ENCODE peak calls at places on chromosomes 5 and 9, in seven cellular contexts. Q is endothelial cell of umbilical vein; P is lung; L is psoas muscle; C is GM23248; A is CD4-positive, CD25-positive, alpha-beta regulatory T cell; T is adrenal gland. D is an unnamed sample. For H3K36me3, the result is how much of the 10 kb centered on the place peaks cover.

GRCh38 chr5:179255527-179256228 is 89.6 kb downstream of the ADAMTS2 start:
- DNase-seq in T (no peak), L (no peak), Q (no peak), P (no peak), C (no peak), A (no peak), D (peak)

GRCh38 chr5:73901455-73901854 is 275.5 kb downstream of the ARHGEF28 start:
- DNase-seq in Q (no peak), L (no peak), T (no peak), C (no peak), P (no peak), A (no peak), D (peak)

GRCh38 chr5:53173083-53173482 is 63.5 kb upstream of the MOCS2 start:
- DNase-seq in P (no peak), Q (no peak), T (no peak), C (peak), A (no peak), L (no peak), D (peak)

GRCh38 chr9:268616-269015 is 54.0 kb downstream of the DOCK8 start:
- DNase-seq in A (no peak), P (no peak), T (no peak), L (no peak), C (no peak), Q (no peak), D (no peak)

GRCh38 chr5:43569236-43569635 is 12.4 kb upstream of the PAIP1 start:
- DNase-seq in A (no peak), L (no peak), T (no peak), P (no peak), Q (no peak), C (no peak), D (no peak)

GRCh38 chr9:88776717-88777497 is 214.4 kb upstream of the S1PR3 start:
- DNase-seq in P (no peak), L (no peak), T (no peak), C (peak), Q (peak), A (no peak), D (no peak)

GRCh38 chr5:108046955-108047670 is 334.8 kb downstream of the FBXL17 start:
- DNase-seq in T (no peak), C (no peak), A (no peak), P (no peak), L (no peak), Q (no peak), D (no peak)

GRCh38 chr5:139141841-139142240 is 56.3 kb downstream of the SIL1 start:
- DNase-seq in T (peak), C (peak), Q (peak), P (peak), A (no peak), L (peak), D (peak)

GRCh38 chr9:12640021-12640587 is 53.1 kb upstream of the TYRP1 start:
- DNase-seq in T (no peak), C (peak), L (no peak), A (no peak), P (no peak), Q (peak), D (no peak)

DNA sequence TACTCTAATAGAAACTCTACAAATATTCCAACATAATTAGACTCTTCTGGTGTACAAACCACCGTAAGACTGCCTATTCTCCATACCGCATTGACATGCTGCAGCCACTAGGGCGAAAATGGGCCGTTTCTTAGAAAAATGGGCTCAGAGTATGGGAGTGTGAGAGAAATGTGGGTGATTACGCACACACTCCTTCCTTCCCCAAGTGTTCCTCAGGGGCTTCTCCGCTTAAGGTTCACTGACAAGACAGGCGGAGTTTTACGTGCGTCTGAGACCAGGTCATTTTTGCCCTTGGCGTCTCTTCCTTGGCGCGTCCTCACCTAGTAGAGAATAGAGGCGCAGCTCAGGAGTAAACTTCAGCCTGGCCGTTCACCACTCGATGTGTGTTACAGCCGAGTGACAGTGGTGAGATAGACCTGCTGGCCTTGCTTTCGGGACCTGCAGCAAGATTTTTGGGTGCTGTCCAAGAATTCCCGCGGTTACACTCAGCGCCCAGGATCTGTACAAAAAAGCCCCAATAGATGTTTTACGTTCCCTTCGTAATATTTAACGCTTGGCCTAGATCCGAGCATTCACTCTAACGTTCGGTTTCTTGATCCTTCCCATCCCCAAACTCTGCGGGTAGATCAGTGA is 1.8 kb upstream of the NTRK2 start:
- DNase-seq in Q (peak), P (no peak), C (peak), A (no peak), T (no peak), L (no peak), D (no peak)
- H3K4me3 ChIP-seq in Q (no peak), P (no peak), C (peak), A (no peak), T (no peak), L (peak), D (peak)

DNA sequence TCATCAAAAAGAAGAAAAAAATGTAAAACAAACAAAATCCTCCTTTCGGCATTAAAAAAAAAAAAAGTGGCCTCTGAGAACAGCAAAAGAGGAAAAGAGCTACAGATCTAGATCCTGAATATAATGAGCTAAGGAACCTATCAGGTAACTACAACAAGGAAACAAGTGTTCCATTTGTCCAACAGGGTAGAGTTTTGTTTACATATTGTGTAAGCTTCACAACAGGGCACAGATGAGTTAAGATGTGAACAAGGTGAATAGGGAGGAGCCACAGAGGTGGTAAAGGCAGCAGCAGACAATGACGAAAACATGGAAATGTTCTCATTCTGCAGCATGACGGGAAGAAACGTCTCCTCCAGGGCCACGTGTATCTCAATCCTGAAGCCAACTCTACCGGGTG is 14.4 kb downstream of the ELP1 start:
- DNase-seq in A (no peak), C (no peak), Q (no peak), L (no peak), P (no peak), T (no peak), D (no peak)
- H3K36me3 ChIP-seq in A (half or more), C (half or more), Q (under half), L (half or more), P (under half), T (under half), D (under half)

GRCh38 chr9:121281614-121282291 is 13.8 kb downstream of the GSN start:
- DNase-seq in Q (peak), C (peak), T (peak), P (peak), A (no peak), L (peak), D (peak)
- H3K4me3 ChIP-seq in Q (no peak), C (peak), T (no peak), P (no peak), A (no peak), L (no peak), D (no peak)

DNA sequence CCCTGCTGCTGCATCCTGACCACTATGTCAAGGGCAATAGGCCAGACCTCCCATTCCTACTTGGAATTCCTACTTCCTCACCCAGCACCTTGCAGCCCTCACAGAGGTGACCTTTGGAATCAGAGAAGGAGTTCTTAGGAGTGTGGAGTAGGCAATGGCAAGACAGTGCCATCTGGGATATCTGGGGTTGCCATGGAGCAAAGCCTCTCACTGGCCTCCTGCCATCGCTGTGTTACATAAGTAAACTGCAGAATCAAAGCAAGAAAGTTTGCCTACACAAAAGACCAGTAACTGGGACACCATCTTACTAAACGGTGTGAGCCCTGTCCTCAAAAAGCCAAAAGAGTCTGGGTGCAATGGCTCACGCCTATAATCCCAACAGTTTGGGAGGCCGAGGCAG is 71.6 kb upstream of the FBXW11 start:
- DNase-seq in T (peak), P (no peak), L (no peak), Q (no peak), A (no peak), C (no peak), D (peak)
- H3K36me3 ChIP-seq in T (under half), P (under half), L (under half), Q (under half), A (half or more), C (under half), D (under half)

GRCh38 chr5:72093824-72094223 is 13.5 kb upstream of the MAP1B start:
- DNase-seq in T (no peak), L (no peak), P (no peak), A (no peak), C (no peak), Q (no peak), D (no peak)
- H3K4me3 ChIP-seq in T (no peak), L (no peak), P (no peak), A (no peak), C (no peak), Q (no peak), D (no peak)

GRCh38 chr9:90843530-90843929 is 41.9 kb downstream of the SYK start:
- DNase-seq in P (no peak), L (no peak), A (no peak), T (no peak), Q (no peak), C (no peak), D (no peak)

GRCh38 chr9:90846770-90847419 is 45.3 kb downstream of the SYK start:
- DNase-seq in T (no peak), C (no peak), P (no peak), A (no peak), Q (no peak), L (no peak), D (no peak)

GRCh38 chr9:90848866-90849265 is 47.2 kb downstream of the SYK start:
- DNase-seq in P (no peak), C (no peak), Q (no peak), A (no peak), L (no peak), T (no peak), D (no peak)

GRCh38 chr9:90851444-90851843 is 49.8 kb downstream of the SYK start:
- DNase-seq in L (no peak), C (no peak), A (no peak), Q (no peak), T (no peak), P (no peak), D (no peak)

GRCh38 chr9:90847971-90848370 is 46.4 kb downstream of the SYK start:
- DNase-seq in P (no peak), Q (no peak), C (no peak), A (no peak), L (no peak), T (no peak), D (no peak)
- H3K36me3 ChIP-seq in P (under half), Q (under half), C (under half), A (under half), L (under half), T (under half), D (under half)

GRCh38 chr5:132414634-132415377 is 45.3 kb downstream of the SLC22A5 start:
- DNase-seq in Q (peak), T (no peak), A (no peak), P (no peak), L (no peak), C (peak), D (no peak)
- H3K4me3 ChIP-seq in Q (no peak), T (no peak), A (peak), P (no peak), L (peak), C (peak), D (no peak)

DNA sequence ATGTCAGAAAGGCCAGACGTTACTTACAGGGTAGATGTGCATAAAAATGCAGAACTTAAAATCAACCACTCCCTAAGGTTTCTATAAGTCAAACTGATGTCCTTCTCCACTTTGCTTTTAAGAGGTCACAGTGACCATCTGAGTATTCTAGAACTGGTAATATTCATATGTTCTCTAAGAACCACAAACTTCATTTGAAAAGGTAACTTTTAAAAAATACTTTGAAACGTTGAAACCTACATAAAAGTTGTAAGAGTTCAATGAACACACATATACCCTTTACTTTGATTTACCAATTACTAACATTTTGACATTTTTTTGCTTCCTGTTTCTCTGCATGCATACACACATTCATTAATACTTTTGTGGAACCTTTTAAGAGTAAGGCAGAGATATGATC is 18.9 kb downstream of the ACTL7A start:
- DNase-seq in P (no peak), A (no peak), T (no peak), C (no peak), L (no peak), Q (no peak), D (no peak)
- H3K36me3 ChIP-seq in P (under half), A (half or more), T (under half), C (under half), L (half or more), Q (under half), D (under half)

DNA sequence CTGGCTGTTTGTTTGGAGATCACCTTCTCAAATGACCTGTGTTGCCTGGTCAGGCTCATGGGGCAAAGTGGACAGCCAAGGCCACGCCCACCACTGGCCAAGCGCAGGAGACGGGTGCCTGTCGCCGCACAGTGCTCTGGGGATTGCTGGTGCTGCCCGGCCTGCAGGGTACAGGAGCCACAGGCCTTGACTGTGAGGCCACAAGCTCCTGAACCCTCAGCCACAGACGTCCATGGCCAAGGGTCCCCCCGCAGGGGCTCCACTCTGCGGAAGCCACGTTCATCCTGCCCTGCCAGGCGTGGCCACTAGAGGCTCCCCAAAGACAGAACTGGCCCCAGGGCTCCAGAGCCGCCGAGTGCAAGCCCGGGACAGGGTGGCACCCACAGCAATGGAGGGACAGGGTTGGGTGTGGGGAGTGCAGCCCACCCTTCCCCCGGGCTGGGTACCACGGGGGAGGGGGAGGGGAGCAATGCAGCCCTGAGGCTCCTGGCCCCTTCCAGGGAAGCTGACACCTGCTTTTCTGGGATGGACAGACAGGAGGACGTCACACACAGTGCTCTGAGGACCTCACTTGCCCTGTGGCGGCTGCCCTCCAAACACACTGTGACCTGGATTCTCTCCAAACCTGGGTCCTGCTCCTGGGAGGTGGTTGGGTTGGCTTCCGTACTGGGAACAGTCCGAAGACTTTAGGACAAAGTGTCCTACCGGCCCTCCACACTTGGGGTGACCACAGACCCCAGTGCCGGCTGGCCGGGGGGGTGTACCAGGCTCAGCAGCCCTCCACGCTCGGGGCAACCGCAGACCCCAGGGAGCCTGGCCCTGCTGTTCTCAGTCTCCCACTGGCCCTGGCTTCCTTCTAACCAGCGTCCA is 21.5 kb downstream of the TPPP start:
- DNase-seq in Q (peak), L (peak), C (peak), T (peak), A (peak), P (peak), D (peak)
- H3K4me3 ChIP-seq in Q (no peak), L (peak), C (no peak), T (no peak), A (no peak), P (no peak), D (peak)

D was measured in transverse colon.